ENCODE peak calls at places on chromosome X, in six cellular contexts. One of them, this sample, is unnamed.
A peak's percentile ranks its signal among the peaks of the same experiment; 100 is the strongest.

GRCh38 chrX:42524374-42524773 is 253.6 kb downstream of the PPP1R2C start:
- DNase-seq in CD4-positive, alpha-beta T cell: no peak
- DNase-seq in progenitor cell of endocrine pancreas: no peak
- DNase-seq in NCI-H1417: no peak
- DNase-seq in memory B cell: no peak
- DNase-seq in activated T-cell treated with anti-CD3 and anti-CD28 coated beads, Interleukin-2, amount 50 U/mL, for 72 hours: no peak
- DNase-seq in this sample: no peak

GRCh38 chrX:31508338-31508737 is 436.5 kb upstream of the FTHL17 start:
- DNase-seq in memory B cell: no peak
- DNase-seq in CD4-positive, alpha-beta T cell: no peak
- DNase-seq in activated T-cell treated with anti-CD3 and anti-CD28 coated beads, Interleukin-2, amount 50 U/mL, for 72 hours: no peak
- DNase-seq in progenitor cell of endocrine pancreas: no peak
- DNase-seq in NCI-H1417: no peak
- DNase-seq in this sample: no peak

GRCh38 chrX:19904778-19905367 is 17.5 kb upstream of the SH3KBP1 start:
- DNase-seq in CD4-positive, alpha-beta T cell: no peak
- DNase-seq in NCI-H1417: peak; percentile 42
- DNase-seq in memory B cell: no peak
- DNase-seq in progenitor cell of endocrine pancreas: no peak
- DNase-seq in activated T-cell treated with anti-CD3 and anti-CD28 coated beads, Interleukin-2, amount 50 U/mL, for 72 hours: no peak
- DNase-seq in this sample: peak; percentile 26

GRCh38 chrX:9786839-9787635 is 808 bp downstream of the SHROOM2 start:
- DNase-seq in progenitor cell of endocrine pancreas: no peak
- DNase-seq in activated T-cell treated with anti-CD3 and anti-CD28 coated beads, Interleukin-2, amount 50 U/mL, for 72 hours: peak; percentile 0
- DNase-seq in NCI-H1417: peak; percentile 80
- DNase-seq in memory B cell: no peak
- DNase-seq in CD4-positive, alpha-beta T cell: no peak
- DNase-seq in this sample: no peak

GRCh38 chrX:55714111-55714510 is 3.4 kb upstream of the RRAGB start:
- DNase-seq in progenitor cell of endocrine pancreas: no peak
- DNase-seq in activated T-cell treated with anti-CD3 and anti-CD28 coated beads, Interleukin-2, amount 50 U/mL, for 72 hours: no peak
- DNase-seq in memory B cell: no peak
- DNase-seq in NCI-H1417: no peak
- DNase-seq in CD4-positive, alpha-beta T cell: no peak
- DNase-seq in this sample: no peak

GRCh38 chrX:81577028-81577427 is 375.1 kb downstream of the SH3BGRL start:
- DNase-seq in memory B cell: no peak
- DNase-seq in CD4-positive, alpha-beta T cell: no peak
- DNase-seq in NCI-H1417: no peak
- DNase-seq in progenitor cell of endocrine pancreas: no peak
- DNase-seq in activated T-cell treated with anti-CD3 and anti-CD28 coated beads, Interleukin-2, amount 50 U/mL, for 72 hours: no peak
- DNase-seq in this sample: no peak

GRCh38 chrX:24759786-24760185 is 66.1 kb downstream of the POLA1 start:
- DNase-seq in NCI-H1417: no peak
- DNase-seq in CD4-positive, alpha-beta T cell: no peak
- DNase-seq in progenitor cell of endocrine pancreas: no peak
- DNase-seq in activated T-cell treated with anti-CD3 and anti-CD28 coated beads, Interleukin-2, amount 50 U/mL, for 72 hours: no peak
- DNase-seq in memory B cell: no peak
- DNase-seq in this sample: no peak

GRCh38 chrX:33001107-33001506 is 210.2 kb downstream of the DMD start:
- DNase-seq in activated T-cell treated with anti-CD3 and anti-CD28 coated beads, Interleukin-2, amount 50 U/mL, for 72 hours: no peak
- DNase-seq in memory B cell: no peak
- DNase-seq in NCI-H1417: no peak
- DNase-seq in progenitor cell of endocrine pancreas: no peak
- DNase-seq in CD4-positive, alpha-beta T cell: no peak
- DNase-seq in this sample: no peak

GRCh38 chrX:73850124-73851013 is 287.4 kb downstream of the CHIC1 start:
- DNase-seq in memory B cell: no peak
- DNase-seq in activated T-cell treated with anti-CD3 and anti-CD28 coated beads, Interleukin-2, amount 50 U/mL, for 72 hours: no peak
- DNase-seq in NCI-H1417: peak; percentile 34
- DNase-seq in CD4-positive, alpha-beta T cell: no peak
- DNase-seq in progenitor cell of endocrine pancreas: no peak
- DNase-seq in this sample: peak; percentile 43

GRCh38 chrX:2967998-2968909 is 38.1 kb upstream of the ARSH start:
- DNase-seq in NCI-H1417: no peak
- DNase-seq in progenitor cell of endocrine pancreas: no peak
- DNase-seq in CD4-positive, alpha-beta T cell: no peak
- DNase-seq in memory B cell: no peak
- DNase-seq in activated T-cell treated with anti-CD3 and anti-CD28 coated beads, Interleukin-2, amount 50 U/mL, for 72 hours: peak; percentile 2
- DNase-seq in this sample: no peak

GRCh38 chrX:72100824-72101351 is 30.8 kb downstream of the RTL5 start:
- DNase-seq in CD4-positive, alpha-beta T cell: peak; percentile 57
- DNase-seq in progenitor cell of endocrine pancreas: no peak
- DNase-seq in activated T-cell treated with anti-CD3 and anti-CD28 coated beads, Interleukin-2, amount 50 U/mL, for 72 hours: peak; percentile 76
- DNase-seq in NCI-H1417: no peak
- DNase-seq in memory B cell: peak; percentile 46
- DNase-seq in this sample: peak; percentile 23

GRCh38 chrX:48468693-48469691 is 1.1 kb downstream of the SLC38A5 start:
- DNase-seq in NCI-H1417: no peak
- DNase-seq in CD4-positive, alpha-beta T cell: peak; percentile 40
- DNase-seq in activated T-cell treated with anti-CD3 and anti-CD28 coated beads, Interleukin-2, amount 50 U/mL, for 72 hours: peak; percentile 54
- DNase-seq in progenitor cell of endocrine pancreas: no peak
- DNase-seq in memory B cell: no peak
- DNase-seq in this sample: no peak

GRCh38 chrX:1763294-1763693 is 148.4 kb downstream of the ASMT start:
- DNase-seq in activated T-cell treated with anti-CD3 and anti-CD28 coated beads, Interleukin-2, amount 50 U/mL, for 72 hours: no peak
- DNase-seq in progenitor cell of endocrine pancreas: no peak
- DNase-seq in CD4-positive, alpha-beta T cell: no peak
- DNase-seq in NCI-H1417: no peak
- DNase-seq in memory B cell: no peak
- DNase-seq in this sample: no peak

GRCh38 chrX:154478728-154479622 is at the start of gene LAGE3:
- DNase-seq in activated T-cell treated with anti-CD3 and anti-CD28 coated beads, Interleukin-2, amount 50 U/mL, for 72 hours: peak; percentile 96
- DNase-seq in NCI-H1417: peak; percentile 95
- DNase-seq in memory B cell: peak; percentile 97
- DNase-seq in progenitor cell of endocrine pancreas: peak; percentile 92
- DNase-seq in CD4-positive, alpha-beta T cell: peak; percentile 92
- DNase-seq in this sample: peak; percentile 93

GRCh38 chrX:102155806-102156179 is at the start of gene BEX5:
- DNase-seq in NCI-H1417: peak; percentile 75
- DNase-seq in progenitor cell of endocrine pancreas: peak; percentile 42
- DNase-seq in CD4-positive, alpha-beta T cell: peak; percentile 47
- DNase-seq in activated T-cell treated with anti-CD3 and anti-CD28 coated beads, Interleukin-2, amount 50 U/mL, for 72 hours: peak; percentile 46
- DNase-seq in memory B cell: no peak
- DNase-seq in this sample: peak; percentile 69

GRCh38 chrX:40090050-40090804 is 7.5 kb downstream of the BCOR start:
- DNase-seq in activated T-cell treated with anti-CD3 and anti-CD28 coated beads, Interleukin-2, amount 50 U/mL, for 72 hours: no peak
- DNase-seq in memory B cell: no peak
- DNase-seq in progenitor cell of endocrine pancreas: no peak
- DNase-seq in NCI-H1417: no peak
- DNase-seq in CD4-positive, alpha-beta T cell: no peak
- DNase-seq in this sample: peak; percentile 63

GRCh38 chrX:45322382-45322781 is 121.7 kb upstream of the DIPK2B start:
- DNase-seq in memory B cell: no peak
- DNase-seq in progenitor cell of endocrine pancreas: no peak
- DNase-seq in NCI-H1417: no peak
- DNase-seq in activated T-cell treated with anti-CD3 and anti-CD28 coated beads, Interleukin-2, amount 50 U/mL, for 72 hours: peak; percentile 6
- DNase-seq in CD4-positive, alpha-beta T cell: no peak
- DNase-seq in this sample: peak; percentile 16

GRCh38 chrX:115949900-115950822 is 220.4 kb upstream of the AGTR2 start:
- DNase-seq in NCI-H1417: peak; percentile 93
- DNase-seq in activated T-cell treated with anti-CD3 and anti-CD28 coated beads, Interleukin-2, amount 50 U/mL, for 72 hours: no peak
- DNase-seq in memory B cell: peak; percentile 55
- DNase-seq in CD4-positive, alpha-beta T cell: no peak
- DNase-seq in progenitor cell of endocrine pancreas: no peak
- DNase-seq in this sample: no peak

GRCh38 chrX:153526040-153526439 is 8.6 kb downstream of the ATP2B3 start:
- DNase-seq in CD4-positive, alpha-beta T cell: no peak
- DNase-seq in NCI-H1417: no peak
- DNase-seq in progenitor cell of endocrine pancreas: no peak
- DNase-seq in activated T-cell treated with anti-CD3 and anti-CD28 coated beads, Interleukin-2, amount 50 U/mL, for 72 hours: no peak
- DNase-seq in memory B cell: no peak
- DNase-seq in this sample: no peak

GRCh38 chrX:97315939-97316338 is 432.2 kb downstream of the RPA4 start:
- DNase-seq in CD4-positive, alpha-beta T cell: no peak
- DNase-seq in NCI-H1417: no peak
- DNase-seq in activated T-cell treated with anti-CD3 and anti-CD28 coated beads, Interleukin-2, amount 50 U/mL, for 72 hours: no peak
- DNase-seq in progenitor cell of endocrine pancreas: no peak
- DNase-seq in memory B cell: no peak
- DNase-seq in this sample: no peak

GRCh38 chrX:9928083-9928482 is 39.1 kb upstream of the CLDN34 start:
- DNase-seq in CD4-positive, alpha-beta T cell: no peak
- DNase-seq in NCI-H1417: peak; percentile 48
- DNase-seq in memory B cell: no peak
- DNase-seq in activated T-cell treated with anti-CD3 and anti-CD28 coated beads, Interleukin-2, amount 50 U/mL, for 72 hours: no peak
- DNase-seq in progenitor cell of endocrine pancreas: no peak
- DNase-seq in this sample: no peak

GRCh38 chrX:39163585-39163984 is 362.3 kb downstream of the MID1IP1 start:
- DNase-seq in activated T-cell treated with anti-CD3 and anti-CD28 coated beads, Interleukin-2, amount 50 U/mL, for 72 hours: peak; percentile 46
- DNase-seq in memory B cell: no peak
- DNase-seq in CD4-positive, alpha-beta T cell: no peak
- DNase-seq in progenitor cell of endocrine pancreas: no peak
- DNase-seq in NCI-H1417: no peak
- DNase-seq in this sample: no peak

GRCh38 chrX:37961118-37961517 is 45.2 kb upstream of the SYTL5 start:
- DNase-seq in activated T-cell treated with anti-CD3 and anti-CD28 coated beads, Interleukin-2, amount 50 U/mL, for 72 hours: no peak
- DNase-seq in NCI-H1417: no peak
- DNase-seq in progenitor cell of endocrine pancreas: no peak
- DNase-seq in memory B cell: no peak
- DNase-seq in CD4-positive, alpha-beta T cell: no peak
- DNase-seq in this sample: no peak

GRCh38 chrX:54560411-54560810 is 30.4 kb downstream of the GNL3L start:
- DNase-seq in activated T-cell treated with anti-CD3 and anti-CD28 coated beads, Interleukin-2, amount 50 U/mL, for 72 hours: no peak
- DNase-seq in progenitor cell of endocrine pancreas: no peak
- DNase-seq in CD4-positive, alpha-beta T cell: no peak
- DNase-seq in NCI-H1417: no peak
- DNase-seq in memory B cell: no peak
- DNase-seq in this sample: no peak

GRCh38 chrX:155218777-155219176 is 2.5 kb downstream of the VBP1 start:
- DNase-seq in NCI-H1417: no peak
- DNase-seq in CD4-positive, alpha-beta T cell: no peak
- DNase-seq in progenitor cell of endocrine pancreas: no peak
- DNase-seq in memory B cell: no peak
- DNase-seq in activated T-cell treated with anti-CD3 and anti-CD28 coated beads, Interleukin-2, amount 50 U/mL, for 72 hours: no peak
- DNase-seq in this sample: no peak

GRCh38 chrX:134670241-134670811 is 12.1 kb upstream of the PLAC1 start:
- DNase-seq in CD4-positive, alpha-beta T cell: no peak
- DNase-seq in activated T-cell treated with anti-CD3 and anti-CD28 coated beads, Interleukin-2, amount 50 U/mL, for 72 hours: no peak
- DNase-seq in progenitor cell of endocrine pancreas: peak; percentile 22
- DNase-seq in memory B cell: no peak
- DNase-seq in NCI-H1417: no peak
- DNase-seq in this sample: no peak

GRCh38 chrX:150575415-150575814 is 7.0 kb downstream of the MTM1 start:
- DNase-seq in progenitor cell of endocrine pancreas: no peak
- DNase-seq in memory B cell: no peak
- DNase-seq in activated T-cell treated with anti-CD3 and anti-CD28 coated beads, Interleukin-2, amount 50 U/mL, for 72 hours: peak; percentile 76
- DNase-seq in CD4-positive, alpha-beta T cell: peak; percentile 27
- DNase-seq in NCI-H1417: no peak
- DNase-seq in this sample: no peak

GRCh38 chrX:104195489-104196084 is 29.3 kb downstream of the FAM199X start:
- DNase-seq in activated T-cell treated with anti-CD3 and anti-CD28 coated beads, Interleukin-2, amount 50 U/mL, for 72 hours: no peak
- DNase-seq in CD4-positive, alpha-beta T cell: no peak
- DNase-seq in memory B cell: no peak
- DNase-seq in progenitor cell of endocrine pancreas: no peak
- DNase-seq in NCI-H1417: peak; percentile 4
- DNase-seq in this sample: no peak

GRCh38 chrX:123013141-123013540 is 170.9 kb upstream of the GRIA3 start:
- DNase-seq in CD4-positive, alpha-beta T cell: no peak
- DNase-seq in progenitor cell of endocrine pancreas: no peak
- DNase-seq in NCI-H1417: no peak
- DNase-seq in memory B cell: no peak
- DNase-seq in activated T-cell treated with anti-CD3 and anti-CD28 coated beads, Interleukin-2, amount 50 U/mL, for 72 hours: no peak
- DNase-seq in this sample: no peak

GRCh38 chrX:136112286-136112685 is 35.0 kb upstream of the FHL1 start:
- DNase-seq in activated T-cell treated with anti-CD3 and anti-CD28 coated beads, Interleukin-2, amount 50 U/mL, for 72 hours: no peak
- DNase-seq in progenitor cell of endocrine pancreas: no peak
- DNase-seq in memory B cell: no peak
- DNase-seq in NCI-H1417: no peak
- DNase-seq in CD4-positive, alpha-beta T cell: no peak
- DNase-seq in this sample: no peak

GRCh38 chrX:45202171-45202570 is 1.5 kb upstream of the DIPK2B start:
- DNase-seq in CD4-positive, alpha-beta T cell: no peak
- DNase-seq in NCI-H1417: no peak
- DNase-seq in memory B cell: no peak
- DNase-seq in activated T-cell treated with anti-CD3 and anti-CD28 coated beads, Interleukin-2, amount 50 U/mL, for 72 hours: no peak
- DNase-seq in progenitor cell of endocrine pancreas: no peak
- DNase-seq in this sample: no peak

GRCh38 chrX:44637282-44637681 is 94.6 kb upstream of the FUNDC1 start:
- DNase-seq in activated T-cell treated with anti-CD3 and anti-CD28 coated beads, Interleukin-2, amount 50 U/mL, for 72 hours: no peak
- DNase-seq in NCI-H1417: no peak
- DNase-seq in CD4-positive, alpha-beta T cell: no peak
- DNase-seq in memory B cell: no peak
- DNase-seq in progenitor cell of endocrine pancreas: no peak
- DNase-seq in this sample: no peak

GRCh38 chrX:47683171-47684145 is 24.5 kb upstream of the UXT start:
- DNase-seq in memory B cell: no peak
- DNase-seq in activated T-cell treated with anti-CD3 and anti-CD28 coated beads, Interleukin-2, amount 50 U/mL, for 72 hours: no peak
- DNase-seq in progenitor cell of endocrine pancreas: no peak
- DNase-seq in CD4-positive, alpha-beta T cell: no peak
- DNase-seq in NCI-H1417: no peak
- DNase-seq in this sample: no peak

GRCh38 chrX:40748977-40749376 is 13.6 kb upstream of the MED14 start:
- DNase-seq in NCI-H1417: no peak
- DNase-seq in memory B cell: no peak
- DNase-seq in CD4-positive, alpha-beta T cell: no peak
- DNase-seq in activated T-cell treated with anti-CD3 and anti-CD28 coated beads, Interleukin-2, amount 50 U/mL, for 72 hours: no peak
- DNase-seq in progenitor cell of endocrine pancreas: no peak
- DNase-seq in this sample: no peak

GRCh38 chrX:9562851-9563250 is 98.0 kb downstream of the TBL1X start:
- DNase-seq in memory B cell: no peak
- DNase-seq in NCI-H1417: no peak
- DNase-seq in activated T-cell treated with anti-CD3 and anti-CD28 coated beads, Interleukin-2, amount 50 U/mL, for 72 hours: no peak
- DNase-seq in progenitor cell of endocrine pancreas: no peak
- DNase-seq in CD4-positive, alpha-beta T cell: no peak
- DNase-seq in this sample: peak; percentile 29

GRCh38 chrX:8783100-8784098 is 17.8 kb downstream of the FAM9A start:
- DNase-seq in memory B cell: peak; percentile 32
- DNase-seq in CD4-positive, alpha-beta T cell: peak; percentile 7
- DNase-seq in progenitor cell of endocrine pancreas: no peak
- DNase-seq in activated T-cell treated with anti-CD3 and anti-CD28 coated beads, Interleukin-2, amount 50 U/mL, for 72 hours: peak; percentile 22
- DNase-seq in NCI-H1417: no peak
- DNase-seq in this sample: no peak

GRCh38 chrX:41449615-41450014 is 2.5 kb downstream of the NYX start:
- DNase-seq in NCI-H1417: peak; percentile 43
- DNase-seq in CD4-positive, alpha-beta T cell: no peak
- DNase-seq in progenitor cell of endocrine pancreas: no peak
- DNase-seq in memory B cell: no peak
- DNase-seq in activated T-cell treated with anti-CD3 and anti-CD28 coated beads, Interleukin-2, amount 50 U/mL, for 72 hours: no peak
- DNase-seq in this sample: no peak

GRCh38 chrX:147476008-147476407 is 435.7 kb upstream of the FMR1 start:
- DNase-seq in activated T-cell treated with anti-CD3 and anti-CD28 coated beads, Interleukin-2, amount 50 U/mL, for 72 hours: peak; percentile 1
- DNase-seq in progenitor cell of endocrine pancreas: no peak
- DNase-seq in memory B cell: no peak
- DNase-seq in CD4-positive, alpha-beta T cell: no peak
- DNase-seq in NCI-H1417: peak; percentile 9
- DNase-seq in this sample: no peak

GRCh38 chrX:30791296-30792278 is 97.5 kb downstream of the TAB3 start:
- DNase-seq in activated T-cell treated with anti-CD3 and anti-CD28 coated beads, Interleukin-2, amount 50 U/mL, for 72 hours: no peak
- DNase-seq in memory B cell: no peak
- DNase-seq in progenitor cell of endocrine pancreas: no peak
- DNase-seq in CD4-positive, alpha-beta T cell: no peak
- DNase-seq in NCI-H1417: no peak
- DNase-seq in this sample: no peak

GRCh38 chrX:101482296-101482695 is 3.0 kb upstream of the ARMCX4 start:
- DNase-seq in CD4-positive, alpha-beta T cell: no peak
- DNase-seq in progenitor cell of endocrine pancreas: no peak
- DNase-seq in NCI-H1417: no peak
- DNase-seq in activated T-cell treated with anti-CD3 and anti-CD28 coated beads, Interleukin-2, amount 50 U/mL, for 72 hours: no peak
- DNase-seq in memory B cell: no peak
- DNase-seq in this sample: no peak

This sample was measured in left cardiac atrium.